ENCODE peak calls at places on chromosome 9, in nine cellular contexts. S is anterior cingulate cortex, J is ACHN, G is NCI-H1092, Z is esophagus squamous epithelium, E is LoVo, N is endodermal cell, O is putamen, U is heart left ventricle. Q is an unnamed sample.

GRCh38 chr9:92187989-92188714 is 72.9 kb upstream of the SPTLC1 start:
- DNase-seq in S (no peak), J (no peak), G (no peak), Z (no peak), E (no peak), N (no peak), O (no peak), U (no peak), Q (no peak)

GRCh38 chr9:75658301-75658919 is 232.1 kb upstream of the PCSK5 start:
- DNase-seq in S (no peak), J (peak), G (no peak), Z (no peak), E (no peak), N (no peak), O (no peak), U (no peak), Q (no peak)

GRCh38 chr9:123637940-123638634 is 282.1 kb downstream of the CRB2 start:
- DNase-seq in S (no peak), J (no peak), G (no peak), Z (no peak), E (peak), N (no peak), O (no peak), U (no peak), Q (no peak)

GRCh38 chr9:88808019-88808656 is 183.1 kb upstream of the S1PR3 start:
- DNase-seq in S (no peak), J (no peak), G (no peak), Z (no peak), E (no peak), N (peak), O (no peak), U (no peak), Q (no peak)

GRCh38 chr9:77793909-77794308 is 145.8 kb upstream of the GNA14 start:
- DNase-seq in S (no peak), J (peak), G (no peak), Z (no peak), E (peak), N (no peak), O (peak), U (no peak), Q (no peak)

GRCh38 chr9:131697097-131697496 is 42.8 kb downstream of the RAPGEF1 start:
- DNase-seq in S (no peak), J (peak), G (no peak), Z (no peak), E (no peak), N (peak), O (peak), U (no peak), Q (peak)

GRCh38 chr9:132894857-132895846 is 16.5 kb downstream of the SPACA9 start:
- DNase-seq in S (no peak), J (no peak), G (no peak), Z (no peak), E (no peak), N (no peak), O (no peak), U (no peak), Q (no peak)

GRCh38 chr9:115587310-115587709 is 469.4 kb upstream of the TNC start:
- DNase-seq in S (no peak), J (no peak), G (no peak), Z (no peak), E (no peak), N (no peak), O (no peak), U (no peak), Q (no peak)

GRCh38 chr9:88523056-88523455 is 11.9 kb upstream of the NXNL2 start:
- DNase-seq in S (no peak), J (no peak), G (no peak), Z (no peak), E (no peak), N (no peak), O (no peak), U (no peak), Q (no peak)

GRCh38 chr9:99823392-99824377 is 2.0 kb downstream of the NR4A3 start:
- DNase-seq in S (peak), J (peak), G (no peak), Z (no peak), E (no peak), N (peak), O (no peak), U (peak), Q (peak)

GRCh38 chr9:110440161-110440560 is 102.5 kb upstream of the TXNDC8 start:
- DNase-seq in S (no peak), J (no peak), G (no peak), Z (no peak), E (no peak), N (no peak), O (no peak), U (no peak), Q (no peak)

GRCh38 chr9:98057095-98057799 is 715 bp downstream of the NANS start:
- DNase-seq in S (no peak), J (peak), G (no peak), Z (no peak), E (no peak), N (no peak), O (no peak), U (no peak), Q (no peak)

GRCh38 chr9:76595645-76596044 is 136.7 kb downstream of the GCNT1 start:
- DNase-seq in S (no peak), J (no peak), G (no peak), Z (no peak), E (no peak), N (no peak), O (no peak), U (no peak), Q (no peak)

GRCh38 chr9:22790329-22790728 is 343.7 kb downstream of the DMRTA1 start:
- DNase-seq in S (no peak), J (no peak), G (no peak), Z (no peak), E (no peak), N (no peak), O (no peak), U (no peak), Q (no peak)

GRCh38 chr9:132351404-132352050 is 3.3 kb downstream of the SETX start:
- DNase-seq in S (no peak), J (no peak), G (no peak), Z (no peak), E (no peak), N (peak), O (no peak), U (no peak), Q (no peak)

GRCh38 chr9:76756273-76756650 is 8.0 kb upstream of the PCA3 start:
- DNase-seq in S (peak), J (peak), G (peak), Z (no peak), E (no peak), N (peak), O (peak), U (no peak), Q (no peak)

GRCh38 chr9:109387206-109387605 is 66.3 kb upstream of the EPB41L4B start:
- DNase-seq in S (no peak), J (no peak), G (no peak), Z (no peak), E (no peak), N (peak), O (no peak), U (no peak), Q (no peak)

GRCh38 chr9:130310456-130310855 is 44.9 kb downstream of the HMCN2 start:
- DNase-seq in S (no peak), J (no peak), G (no peak), Z (no peak), E (no peak), N (no peak), O (no peak), U (no peak), Q (no peak)

GRCh38 chr9:98215266-98215665 is 22.8 kb upstream of the CORO2A start:
- DNase-seq in S (no peak), J (no peak), G (no peak), Z (no peak), E (no peak), N (no peak), O (no peak), U (no peak), Q (no peak)

GRCh38 chr9:106697799-106698591 is 165.0 kb upstream of the ZNF462 start:
- DNase-seq in S (peak), J (peak), G (peak), Z (no peak), E (no peak), N (peak), O (peak), U (peak), Q (peak)

GRCh38 chr9:121233906-121234901 is 32.5 kb upstream of the RAB14 start:
- DNase-seq in S (no peak), J (no peak), G (no peak), Z (no peak), E (no peak), N (no peak), O (no peak), U (no peak), Q (no peak)

GRCh38 chr9:34990908-34991832 is 1.6 kb downstream of the DNAJB5 start:
- DNase-seq in S (peak), J (no peak), G (no peak), Z (no peak), E (no peak), N (peak), O (no peak), U (peak), Q (no peak)

GRCh38 chr9:36992501-36993316 is 41.4 kb downstream of the PAX5 start:
- DNase-seq in S (no peak), J (no peak), G (no peak), Z (no peak), E (no peak), N (no peak), O (no peak), U (no peak), Q (no peak)

GRCh38 chr9:35518981-35519679 is 29.2 kb downstream of the RUSC2 start:
- DNase-seq in S (no peak), J (peak), G (no peak), Z (no peak), E (no peak), N (no peak), O (no peak), U (peak), Q (no peak)

GRCh38 chr9:13324988-13325387 is 45.5 kb upstream of the MPDZ start:
- DNase-seq in S (no peak), J (peak), G (no peak), Z (no peak), E (no peak), N (no peak), O (peak), U (no peak), Q (no peak)

GRCh38 chr9:34659592-34660253 is 2.7 kb downstream of the CCL27 start:
- DNase-seq in S (no peak), J (peak), G (no peak), Z (no peak), E (no peak), N (no peak), O (no peak), U (no peak), Q (no peak)

GRCh38 chr9:88927510-88927909 is 63.8 kb upstream of the S1PR3 start:
- DNase-seq in S (no peak), J (no peak), G (no peak), Z (no peak), E (no peak), N (no peak), O (no peak), U (no peak), Q (no peak)

GRCh38 chr9:79572032-79572890 is 496 bp downstream of the TLE4 start:
- DNase-seq in S (peak), J (peak), G (peak), Z (no peak), E (peak), N (peak), O (no peak), U (peak), Q (peak)

Q was measured in stomach.